ENCODE peak calls at places on chromosomes 2 and 18, in eight cellular contexts. K is endodermal cell; W is epithelial cell of esophagus; F is heart right ventricle; T is breast epithelium; G is tibial artery; R is CD8-positive, alpha-beta T cell; X is left ventricle myocardium inferior. O is an unnamed sample.

GRCh38 chr18:45657357-45658335 is 42.4 kb downstream of the SLC14A2 start:
- DNase-seq in F (no peak), W (peak), G (no peak), T (no peak), K (peak), X (no peak), R (no peak), O (peak)

GRCh38 chr2:122660786-122661634 is 905.6 kb downstream of the TSN start:
- DNase-seq in T (no peak), W (peak), F (no peak), R (no peak), X (no peak), G (no peak), K (peak), O (no peak)

GRCh38 chr2:198129609-198130008 is 325.2 kb downstream of the PLCL1 start:
- DNase-seq in G (no peak), K (no peak), X (no peak), F (no peak), R (no peak), W (no peak), T (no peak), O (no peak)

GRCh38 chr2:22360735-22361374 is 1024.1 kb upstream of the KLHL29 start:
- DNase-seq in G (no peak), F (no peak), W (peak), R (no peak), K (no peak), T (no peak), X (no peak), O (no peak)

GRCh38 chr18:58242435-58242834 is 198.4 kb downstream of the NEDD4L start:
- DNase-seq in T (no peak), R (no peak), W (no peak), K (no peak), X (no peak), G (no peak), F (no peak), O (no peak)

GRCh38 chr2:14220101-14220500 is 412.4 kb upstream of the LRATD1 start:
- DNase-seq in W (peak), R (no peak), T (no peak), F (no peak), X (no peak), K (no peak), G (no peak), O (no peak)

GRCh38 chr2:34912084-34912483 is 1313.0 kb upstream of the FAM98A start:
- DNase-seq in X (no peak), W (no peak), T (no peak), G (no peak), F (no peak), R (no peak), K (no peak), O (no peak)

GRCh38 chr2:215529271-215529670 is 93.4 kb upstream of the FN1 start:
- DNase-seq in F (no peak), G (no peak), R (no peak), W (peak), X (no peak), T (no peak), K (no peak), O (no peak)

GRCh38 chr2:148391324-148391723 is 253.2 kb upstream of the EPC2 start:
- DNase-seq in G (no peak), K (no peak), T (no peak), R (no peak), W (peak), X (no peak), F (no peak), O (peak)

GRCh38 chr18:42532119-42532518 is 577.1 kb downstream of the PIK3C3 start:
- DNase-seq in T (no peak), X (no peak), G (no peak), K (no peak), F (no peak), R (no peak), W (no peak), O (no peak)

GRCh38 chr2:231036131-231036530 is 1.2 kb upstream of the C2orf72 start:
- DNase-seq in G (no peak), W (no peak), F (no peak), R (no peak), T (no peak), X (no peak), K (no peak), O (no peak)

GRCh38 chr2:232937278-232937906 is 67.3 kb downstream of the SNORC start:
- DNase-seq in W (peak), R (no peak), F (no peak), G (no peak), X (no peak), T (no peak), K (no peak), O (no peak)

GRCh38 chr2:134679740-134680139 is 39.1 kb downstream of the TMEM163 start:
- DNase-seq in K (no peak), R (peak), X (no peak), W (peak), F (no peak), G (no peak), T (no peak), O (no peak)

GRCh38 chr2:230690439-230690838 is 22.2 kb upstream of the CAB39 start:
- DNase-seq in X (peak), K (no peak), G (no peak), W (no peak), R (no peak), F (no peak), T (no peak), O (no peak)

GRCh38 chr2:120349125-120349921 is 3.4 kb downstream of the INHBB start:
- DNase-seq in F (no peak), X (no peak), W (no peak), G (no peak), K (peak), T (no peak), R (no peak), O (no peak)

GRCh38 chr2:11187083-11187619 is 31.9 kb downstream of the SLC66A3 start:
- DNase-seq in F (no peak), R (no peak), G (no peak), K (no peak), T (no peak), W (peak), X (no peak), O (peak)

GRCh38 chr2:15753233-15753798 is 161.6 kb downstream of the DDX1 start:
- DNase-seq in W (no peak), T (no peak), R (no peak), X (no peak), F (no peak), K (peak), G (no peak), O (no peak)

GRCh38 chr2:8346706-8347430 is 335.0 kb upstream of the ID2 start:
- DNase-seq in R (no peak), G (no peak), X (no peak), F (no peak), K (peak), T (no peak), W (no peak), O (no peak)

GRCh38 chr2:131039908-131040660 is 53.2 kb downstream of the FAM168B start:
- DNase-seq in X (no peak), R (no peak), W (no peak), G (no peak), T (no peak), K (peak), F (no peak), O (no peak)

GRCh38 chr18:8339958-8340357 is 269.3 kb upstream of the RAB12 start:
- DNase-seq in T (no peak), K (no peak), W (no peak), X (peak), F (peak), G (no peak), R (no peak), O (no peak)

GRCh38 chr2:20584637-20585321 is 66.1 kb downstream of the HS1BP3 start:
- DNase-seq in G (peak), K (peak), W (peak), T (peak), R (no peak), X (peak), F (peak), O (peak)

GRCh38 chr18:47716632-47717185 is 213.8 kb downstream of the SMAD2 start:
- DNase-seq in G (no peak), R (no peak), W (no peak), X (no peak), K (no peak), F (no peak), T (no peak), O (no peak)

GRCh38 chr18:31373641-31374040 is 2.9 kb upstream of the DSG4 start:
- DNase-seq in K (no peak), G (no peak), R (no peak), W (no peak), F (no peak), X (no peak), T (no peak), O (no peak)

GRCh38 chr2:58923869-58924268 is 682.7 kb upstream of the FANCL start:
- DNase-seq in G (no peak), F (no peak), R (no peak), K (no peak), W (no peak), X (no peak), T (no peak), O (peak)

GRCh38 chr2:121003391-121003790 is 267.7 kb downstream of the GLI2 start:
- DNase-seq in K (no peak), W (no peak), T (no peak), F (no peak), X (no peak), G (no peak), R (no peak), O (no peak)

GRCh38 chr2:21461754-21462153 is 338.0 kb downstream of the TDRD15 start:
- DNase-seq in T (no peak), W (no peak), R (no peak), K (no peak), X (no peak), F (no peak), G (no peak), O (no peak)

GRCh38 chr2:189406612-189407011 is 34.7 kb upstream of the WDR75 start:
- DNase-seq in K (no peak), T (no peak), F (no peak), R (no peak), W (no peak), X (no peak), G (no peak), O (no peak)

GRCh38 chr2:85247591-85247990 is 80.2 kb downstream of the TGOLN2 start:
- DNase-seq in T (no peak), F (no peak), K (no peak), W (no peak), X (no peak), G (no peak), R (no peak), O (no peak)

GRCh38 chr18:8603663-8604520 is 5.3 kb upstream of the RAB12 start:
- DNase-seq in R (no peak), K (no peak), X (no peak), F (no peak), W (no peak), T (no peak), G (no peak), O (no peak)

GRCh38 chr18:48213791-48214190 is 195.4 kb downstream of the ZBTB7C start:
- DNase-seq in W (no peak), X (no peak), T (peak), K (no peak), G (no peak), F (no peak), R (no peak), O (no peak)

GRCh38 chr18:53509886-53510285 is 714.6 kb downstream of the MBD2 start:
- DNase-seq in X (no peak), K (no peak), W (no peak), T (no peak), G (no peak), R (no peak), F (no peak), O (no peak)

GRCh38 chr2:73175663-73176204 is 26.6 kb upstream of the NOTO start:
- DNase-seq in T (peak), K (peak), R (peak), F (peak), W (peak), G (peak), X (peak), O (no peak)

DNA sequence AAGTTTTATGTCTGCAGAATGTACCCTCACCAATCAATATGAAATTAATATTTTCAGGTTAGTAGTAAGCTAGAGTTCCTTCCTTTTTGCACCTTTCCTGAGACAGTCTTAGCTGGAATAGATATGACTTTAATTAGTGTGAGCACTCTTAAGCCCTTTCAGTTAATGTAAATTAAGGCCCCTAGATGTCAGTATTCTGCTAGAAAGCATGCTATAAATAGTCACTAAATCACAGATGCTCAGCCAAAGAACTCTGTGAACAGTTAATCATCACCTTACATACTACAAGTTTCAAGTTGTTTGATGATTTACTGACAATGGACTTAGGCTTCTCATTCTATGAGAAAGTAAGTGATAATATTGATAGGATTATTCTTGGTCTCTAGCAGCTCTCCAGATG is 413.7 kb downstream of the PTH2R start:
- DNase-seq in X (no peak), T (no peak), F (no peak), R (no peak), K (no peak), G (no peak), W (peak), O (no peak)
- TF ChIP-seq CTCF in X (peak), T (no peak), F (peak), R (no peak), K (peak), G (no peak), W (peak), O (no peak)

DNA sequence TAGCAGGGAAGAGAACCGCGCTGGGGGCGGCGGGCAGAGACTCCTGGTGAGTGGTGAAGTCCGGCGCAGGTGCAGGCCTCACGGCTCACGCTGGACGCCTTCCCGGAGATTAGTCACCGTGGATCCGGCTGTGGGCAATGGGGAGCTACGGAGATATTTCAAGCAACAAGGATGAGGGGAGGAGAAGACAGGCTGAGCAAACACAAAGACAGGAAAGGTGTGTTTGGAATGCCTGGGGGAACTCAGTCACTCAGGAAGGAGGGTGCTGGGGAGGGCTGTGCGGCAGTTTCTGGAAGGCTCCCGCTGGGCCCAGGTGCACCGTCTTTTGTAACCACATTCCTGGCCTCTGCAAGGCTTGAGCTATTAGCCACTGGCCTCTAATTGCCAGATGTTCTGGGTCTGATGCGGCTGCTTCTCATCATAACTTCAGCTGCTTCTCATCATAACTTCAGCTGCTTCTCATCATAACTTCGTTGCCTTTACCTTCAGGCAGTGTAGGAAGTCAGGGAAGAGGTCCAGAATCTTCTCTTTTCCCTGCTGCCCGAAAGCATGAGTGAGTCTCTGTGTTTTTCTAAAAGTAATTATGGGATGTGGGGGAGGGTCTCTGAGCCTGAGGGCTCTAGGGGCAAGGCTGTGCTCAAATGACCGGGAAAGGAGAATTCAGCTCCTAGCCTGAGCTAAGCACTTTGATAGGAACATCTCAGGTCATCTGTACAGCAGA is 118.9 kb downstream of the PXDN start:
- DNase-seq in W (peak), K (peak), G (no peak), F (no peak), X (no peak), T (peak), R (no peak), O (no peak)
- H3K4me3 ChIP-seq in W (no peak), K (peak), G (no peak), F (no peak), X (no peak), T (peak), R (no peak), O (no peak)

DNA sequence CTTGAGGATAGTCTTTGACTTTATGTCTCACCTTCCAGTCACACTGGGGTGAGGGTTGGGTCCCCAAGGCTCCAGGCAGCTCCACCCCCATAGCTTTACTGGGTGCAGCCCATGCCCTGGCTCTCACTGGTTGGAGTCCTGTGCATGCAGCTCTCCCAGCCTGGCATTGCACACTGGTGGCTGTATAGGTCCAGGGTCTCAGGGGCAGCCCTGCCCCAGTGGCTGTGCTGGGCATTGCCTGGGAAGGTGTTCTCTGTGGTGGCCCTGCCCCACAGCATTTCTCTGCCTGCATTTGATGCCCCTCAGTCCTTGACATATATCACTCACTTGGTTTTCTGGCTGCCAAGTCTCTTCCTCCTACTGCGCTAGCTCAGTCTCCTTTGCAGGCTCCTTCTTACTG is 21.2 kb downstream of the MPHOSPH10 start:
- DNase-seq in W (no peak), R (no peak), K (no peak), X (no peak), G (no peak), T (no peak), F (no peak), O (no peak)
- TF ChIP-seq CTCF in W (no peak), R (no peak), K (peak), X (no peak), G (no peak), T (no peak), F (no peak), O (no peak)

DNA sequence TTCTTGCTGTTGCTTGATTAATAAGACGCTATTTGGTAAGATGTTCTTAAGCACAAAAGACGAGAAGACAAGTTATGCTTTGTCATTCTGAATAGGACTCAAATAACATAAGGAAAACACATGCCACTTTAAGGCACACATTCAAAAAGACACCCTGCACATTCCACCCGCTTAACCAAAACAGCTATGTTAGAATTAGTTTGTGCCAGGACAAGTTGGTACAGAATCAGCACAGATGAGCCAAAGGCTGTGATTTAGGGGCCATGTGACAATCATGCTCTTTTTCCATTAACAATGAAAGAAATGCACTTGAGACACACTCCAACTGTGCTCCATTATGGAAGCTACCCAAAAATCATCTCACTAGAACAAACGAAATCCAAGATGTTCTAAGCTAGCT is 3.4 kb downstream of the STARD7 start:
- DNase-seq in R (no peak), W (peak), K (no peak), F (no peak), T (peak), G (no peak), X (no peak), O (no peak)
- H3K4me3 ChIP-seq in R (no peak), W (peak), K (peak), F (no peak), T (peak), G (no peak), X (peak), O (no peak)

GRCh38 chr2:62787381-62787780 is 81.9 kb downstream of the EHBP1 start:
- DNase-seq in F (no peak), R (no peak), W (peak), G (no peak), K (no peak), T (no peak), X (no peak), O (no peak)
- TF ChIP-seq CTCF in F (peak), R (no peak), W (peak), G (peak), K (peak), T (no peak), X (peak), O (peak)

DNA sequence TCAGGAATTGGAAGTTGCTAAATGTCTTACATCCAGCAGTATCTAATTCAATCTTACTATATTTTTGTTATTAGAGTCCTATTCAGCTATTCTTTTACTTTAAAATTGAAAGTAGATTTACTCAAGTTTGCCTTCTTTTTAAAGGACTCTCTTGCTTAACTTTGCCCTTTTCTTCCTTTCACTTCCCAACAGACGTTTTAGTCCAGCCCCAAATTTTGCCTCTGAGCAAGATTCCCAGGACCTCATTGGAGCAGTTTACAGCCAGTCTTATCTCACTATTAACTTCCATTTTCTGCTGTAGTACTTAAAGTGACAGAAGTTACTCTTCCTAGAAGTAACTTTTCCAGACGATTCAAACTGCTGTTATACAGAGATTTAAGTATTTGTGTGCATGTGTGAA is 1.7 kb upstream of the PRKD3 start:
- DNase-seq in G (peak), W (peak), X (no peak), R (no peak), F (no peak), T (no peak), K (no peak), O (peak)
- H3K4me3 ChIP-seq in G (peak), W (no peak), X (peak), R (no peak), F (no peak), T (peak), K (no peak), O (no peak)

GRCh38 chr2:210899131-210899530 is 342.7 kb downstream of the CPS1 start:
- DNase-seq in T (no peak), F (no peak), X (no peak), W (peak), K (no peak), R (no peak), G (no peak), O (no peak)

GRCh38 chr2:210895132-210895531 is 338.7 kb downstream of the CPS1 start:
- DNase-seq in W (no peak), R (no peak), K (peak), G (no peak), T (no peak), F (no peak), X (no peak), O (no peak)
- TF ChIP-seq CTCF in W (no peak), R (no peak), K (peak), G (no peak), T (no peak), F (no peak), X (no peak), O (no peak)

DNA sequence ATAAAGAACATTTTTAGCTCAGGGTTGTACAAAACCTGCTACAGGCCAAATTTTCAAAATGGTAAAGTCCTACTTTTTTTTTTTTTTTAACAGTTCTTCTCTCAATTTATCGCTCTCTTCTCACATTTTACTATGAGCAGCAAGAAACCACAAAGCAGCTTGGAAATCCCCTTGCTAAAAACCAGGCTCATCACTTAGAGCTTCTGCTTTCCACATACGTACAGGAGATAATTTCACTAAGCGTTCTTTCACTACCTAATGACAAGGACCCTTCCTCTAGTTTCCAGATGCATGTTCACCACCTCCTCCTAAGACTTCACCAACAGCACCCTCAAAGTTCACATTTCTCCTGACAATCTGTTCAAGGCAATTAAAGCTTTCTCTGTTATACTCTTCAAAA is 294.9 kb upstream of the CYRIA start:
- DNase-seq in G (no peak), K (no peak), F (no peak), X (no peak), T (no peak), R (no peak), W (no peak), O (no peak)
- H3K4me3 ChIP-seq in G (no peak), K (no peak), F (no peak), X (no peak), T (no peak), R (no peak), W (no peak), O (no peak)